ENCODE peak calls at places on chromosomes 12 and 14, in seven cellular contexts. B, W, N, X, S, V and O are unnamed samples.
A peak's percentile ranks its signal among the peaks of the same experiment; 100 is the strongest.

GRCh38 chr12:131279281-131279921 is 325.7 kb downstream of the ADGRD1 start:
- DNase-seq in N (no peak), V (no peak), B (no peak), X (no peak), S (peak; percentile 32), W (no peak), O (no peak)

GRCh38 chr14:92217956-92218355 is 96.2 kb downstream of the CPSF2 start:
- DNase-seq in X (no peak), N (no peak), B (no peak), W (no peak), S (no peak), V (no peak), O (no peak)

GRCh38 chr12:49288412-49288853 is 6.5 kb upstream of the PRPH start:
- DNase-seq in X (peak; percentile 67), W (no peak), B (peak; percentile 63), V (no peak), S (no peak), N (peak; percentile 80), O (peak; percentile 63)

GRCh38 chr14:75242546-75243273 is 35.9 kb upstream of the FOS start:
- DNase-seq in B (no peak), X (no peak), N (no peak), V (no peak), W (no peak), S (no peak), O (no peak)

GRCh38 chr12:88753707-88754106 is 173.4 kb upstream of the KITLG start:
- DNase-seq in B (no peak), S (no peak), X (no peak), V (no peak), N (no peak), W (no peak), O (no peak)

GRCh38 chr12:43840338-43840737 is 4.5 kb downstream of the TMEM117 start:
- DNase-seq in V (no peak), S (no peak), W (no peak), B (no peak), X (no peak), N (no peak), O (no peak)

GRCh38 chr14:79037114-79037513 is 866.9 kb downstream of the NRXN3 start:
- DNase-seq in B (no peak), W (no peak), X (no peak), N (no peak), V (no peak), S (no peak), O (no peak)

GRCh38 chr12:13220848-13221247 is 24.3 kb downstream of the EMP1 start:
- DNase-seq in S (no peak), V (no peak), W (no peak), B (no peak), N (no peak), X (no peak), O (no peak)

GRCh38 chr12:117980621-117981020 is 11.8 kb upstream of the KSR2 start:
- DNase-seq in S (no peak), V (no peak), B (no peak), X (no peak), N (no peak), W (no peak), O (no peak)

GRCh38 chr12:4030938-4031702 is 157.9 kb upstream of the PARP11 start:
- DNase-seq in S (peak; percentile 97), N (peak; percentile 97), W (peak; percentile 94), V (peak; percentile 92), B (peak; percentile 83), X (peak; percentile 90), O (peak; percentile 52)

GRCh38 chr14:93061380-93062012 is 54.2 kb downstream of the ITPK1 start:
- DNase-seq in W (no peak), N (no peak), S (no peak), V (no peak), B (no peak), X (no peak), O (no peak)

GRCh38 chr12:132084681-132085635 is 59.2 kb downstream of the DDX51 start:
- DNase-seq in X (peak; percentile 79), W (no peak), V (no peak), B (peak; percentile 75), S (peak; percentile 93), N (peak; percentile 84), O (peak; percentile 34)

GRCh38 chr12:12636641-12637040 is 25.0 kb downstream of the CREBL2 start:
- DNase-seq in V (no peak), B (no peak), W (no peak), X (no peak), S (no peak), N (no peak), O (no peak)

DNA sequence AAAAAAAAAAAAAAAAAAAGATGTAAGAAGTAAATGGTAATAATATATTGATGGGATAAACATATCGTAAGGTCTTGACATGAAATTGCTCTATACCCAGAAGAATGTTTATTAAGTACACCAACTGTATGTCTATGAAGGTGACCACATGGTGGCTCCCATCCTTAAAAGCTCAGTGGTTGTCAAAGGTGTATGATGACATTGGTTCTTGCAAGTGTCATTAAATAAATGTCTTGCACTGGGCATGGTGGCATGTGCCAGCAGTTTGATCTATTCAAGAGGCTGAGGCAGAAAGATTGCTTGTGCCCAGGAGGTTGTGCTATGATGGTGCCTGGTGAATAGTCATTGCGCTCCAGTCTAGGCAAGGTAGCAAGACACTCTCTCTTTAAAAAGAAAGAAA is 10.4 kb downstream of the CCT2 start:
- DNase-seq in N (no peak), W (no peak), V (no peak), X (no peak), B (no peak), S (no peak), O (no peak)
- TF ChIP-seq CTCF in N (no peak), W (no peak), V (no peak), X (no peak), B (no peak), S (no peak), O (no peak)

DNA sequence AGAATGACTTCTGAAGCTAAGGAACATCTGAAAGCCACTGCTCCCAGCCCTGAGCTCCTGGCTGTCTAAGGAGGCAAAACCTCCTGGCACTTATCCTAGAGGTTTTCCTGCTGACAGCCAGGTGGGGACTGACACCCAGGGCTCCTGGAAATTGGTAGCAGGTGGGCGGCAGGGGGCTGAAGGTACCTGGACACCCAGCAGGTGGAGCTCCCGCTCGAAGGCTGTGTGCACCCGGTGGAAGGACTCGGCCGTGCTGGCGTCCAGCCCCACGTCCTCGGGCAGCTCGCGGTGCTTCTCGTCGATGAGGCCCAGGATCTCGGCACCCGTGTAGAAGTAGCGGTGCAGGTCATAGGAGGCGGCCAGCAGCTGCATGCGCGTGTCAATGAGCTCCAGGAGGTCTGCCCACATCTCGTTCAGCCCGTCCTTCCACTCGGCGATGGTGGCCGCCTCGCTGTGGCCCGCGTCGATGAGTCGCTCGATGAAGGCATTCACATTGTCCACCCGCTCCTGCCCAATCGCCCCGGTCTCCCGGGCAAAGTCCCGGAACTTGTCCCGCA is 68.2 kb downstream of the PLEKHG3 start:
- DNase-seq in X (no peak), N (peak; percentile 67), S (peak; percentile 78), V (no peak), W (no peak), B (no peak), O (no peak)
- TF ChIP-seq CTCF in X (no peak), N (peak; percentile 41), S (no peak), V (no peak), W (no peak), B (no peak), O (no peak)

GRCh38 chr14:104026024-104026423 is 59.5 kb upstream of the ASPG start:
- DNase-seq in N (peak; percentile 35), W (no peak), S (no peak), V (no peak), X (no peak), B (no peak), O (no peak)
- TF ChIP-seq CTCF in N (peak; percentile 29), W (peak; percentile 48), S (no peak), V (no peak), X (no peak), B (no peak), O (no peak)

GRCh38 chr14:59275668-59276067 is 87.2 kb downstream of the DAAM1 start:
- DNase-seq in V (no peak), X (no peak), N (no peak), S (no peak), B (no peak), W (no peak), O (no peak)

GRCh38 chr14:59274991-59275391 is 86.5 kb downstream of the DAAM1 start:
- DNase-seq in X (peak; percentile 45), B (no peak), S (no peak), N (no peak), V (no peak), W (no peak), O (no peak)

GRCh38 chr14:59276235-59276634 is 87.8 kb downstream of the DAAM1 start:
- DNase-seq in S (no peak), B (no peak), W (no peak), N (no peak), X (no peak), V (no peak), O (no peak)

GRCh38 chr14:59278111-59278510 is 89.6 kb downstream of the DAAM1 start:
- DNase-seq in B (no peak), X (no peak), S (no peak), N (no peak), W (no peak), V (no peak), O (no peak)

GRCh38 chr14:59277659-59278058 is 89.2 kb downstream of the DAAM1 start:
- DNase-seq in V (no peak), W (no peak), N (no peak), B (no peak), S (no peak), X (no peak), O (no peak)
- TF ChIP-seq CTCF in V (no peak), W (no peak), N (no peak), B (no peak), S (no peak), X (no peak), O (no peak)